ENCODE peak calls at places on chromosomes 7 and 10, in five cellular contexts. One of them, this sample, is unnamed. For H3K4me1, the result is how much of the 10 kb centered on the place peaks cover.

GRCh38 chr7:40799-41750 is 151.3 kb upstream of the FAM20C start:
- DNase-seq in sigmoid colon: peak
- DNase-seq in esophagus muscularis mucosa: no peak
- DNase-seq in H1: no peak
- DNase-seq in SK-N-SH: no peak
- DNase-seq in this sample: peak

GRCh38 chr10:58956926-58957325 is 219.5 kb upstream of the PHYHIPL start:
- DNase-seq in SK-N-SH: no peak
- DNase-seq in sigmoid colon: no peak
- DNase-seq in esophagus muscularis mucosa: no peak
- DNase-seq in H1: no peak
- DNase-seq in this sample: no peak

GRCh38 chr10:23556727-23557440 is 118.0 kb downstream of the OTUD1 start:
- DNase-seq in esophagus muscularis mucosa: no peak
- DNase-seq in sigmoid colon: no peak
- DNase-seq in SK-N-SH: no peak
- DNase-seq in H1: no peak
- DNase-seq in this sample: no peak

GRCh38 chr7:2757361-2757903 is 69.4 kb downstream of the AMZ1 start:
- DNase-seq in sigmoid colon: peak
- DNase-seq in H1: no peak
- DNase-seq in SK-N-SH: peak
- DNase-seq in esophagus muscularis mucosa: no peak
- DNase-seq in this sample: no peak

GRCh38 chr10:2964632-2965296 is 102.6 kb upstream of the PFKP start:
- DNase-seq in H1: no peak
- DNase-seq in sigmoid colon: no peak
- DNase-seq in SK-N-SH: no peak
- DNase-seq in esophagus muscularis mucosa: no peak
- DNase-seq in this sample: no peak

GRCh38 chr10:12656518-12657142 is 307.3 kb downstream of the CAMK1D start:
- DNase-seq in H1: no peak
- DNase-seq in esophagus muscularis mucosa: no peak
- DNase-seq in sigmoid colon: no peak
- DNase-seq in SK-N-SH: peak
- DNase-seq in this sample: no peak

GRCh38 chr7:39540320-39540719 is 25.9 kb upstream of the YAE1 start:
- DNase-seq in H1: no peak
- DNase-seq in esophagus muscularis mucosa: peak
- DNase-seq in sigmoid colon: no peak
- DNase-seq in SK-N-SH: no peak
- DNase-seq in this sample: no peak

GRCh38 chr7:139635521-139636240 is 112.2 kb downstream of the CLEC2L start:
- DNase-seq in SK-N-SH: no peak
- DNase-seq in esophagus muscularis mucosa: no peak
- DNase-seq in H1: no peak
- DNase-seq in sigmoid colon: no peak
- DNase-seq in this sample: no peak

GRCh38 chr7:44065431-44066110 is at the start of gene PGAM2:
- DNase-seq in sigmoid colon: peak
- DNase-seq in SK-N-SH: peak
- DNase-seq in esophagus muscularis mucosa: no peak
- DNase-seq in H1: no peak
- DNase-seq in this sample: no peak

GRCh38 chr7:131511071-131511470 is 45.4 kb downstream of the PODXL start:
- DNase-seq in SK-N-SH: no peak
- DNase-seq in sigmoid colon: no peak
- DNase-seq in esophagus muscularis mucosa: peak
- DNase-seq in H1: no peak
- DNase-seq in this sample: no peak

GRCh38 chr10:76336213-76336963 is 905.0 kb downstream of the LRMDA start:
- DNase-seq in H1: no peak
- DNase-seq in SK-N-SH: no peak
- DNase-seq in sigmoid colon: peak
- DNase-seq in esophagus muscularis mucosa: no peak
- DNase-seq in this sample: no peak
- TF ChIP-seq EP300 in H1: no peak
- TF ChIP-seq EP300 in SK-N-SH: no peak
- TF ChIP-seq EP300 in sigmoid colon: no peak
- TF ChIP-seq EP300 in esophagus muscularis mucosa: no peak
- TF ChIP-seq EP300 in this sample: no peak

DNA sequence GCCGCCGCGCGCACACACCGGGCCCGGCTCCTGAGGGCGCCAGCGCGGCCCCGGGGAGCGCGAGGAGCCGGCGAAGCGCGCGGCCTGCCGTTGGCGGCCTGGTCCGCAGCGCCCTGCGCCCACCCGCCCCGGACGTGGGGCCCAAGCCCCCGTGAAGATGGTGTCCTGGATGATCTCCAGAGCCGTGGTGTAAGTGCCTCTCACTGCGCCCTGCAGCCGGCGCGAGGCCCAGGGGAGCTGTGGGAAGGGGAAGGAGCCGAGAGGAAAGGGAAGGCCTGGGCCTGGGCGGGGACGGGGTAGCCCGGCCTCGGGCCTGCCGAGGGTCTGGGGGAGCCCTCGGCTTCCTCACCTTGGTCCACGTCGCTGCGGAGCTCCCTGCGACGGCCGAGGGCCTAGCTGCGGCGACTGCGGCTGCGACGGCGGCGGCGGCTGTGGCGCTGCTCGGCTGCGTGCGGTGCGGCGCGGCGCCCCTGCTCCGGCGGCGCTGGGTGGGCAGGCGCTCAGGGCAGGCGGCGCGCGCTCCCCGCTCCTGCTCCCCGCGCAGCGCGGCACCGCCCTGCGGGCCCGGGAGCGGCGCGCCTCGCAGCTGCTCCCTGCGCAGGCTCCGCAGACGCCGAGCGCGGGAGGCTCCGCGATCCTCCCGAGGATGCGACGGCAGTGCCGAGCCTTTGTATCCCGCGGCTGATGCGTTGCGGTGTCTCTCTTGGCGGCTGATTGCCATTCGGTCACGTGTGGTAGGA is at the start of gene REEP3:
- DNase-seq in esophagus muscularis mucosa: no peak
- DNase-seq in sigmoid colon: peak
- DNase-seq in H1: no peak
- DNase-seq in SK-N-SH: peak
- DNase-seq in this sample: peak
- TF ChIP-seq POLR2AphosphoS5 in esophagus muscularis mucosa: peak
- TF ChIP-seq POLR2AphosphoS5 in sigmoid colon: peak
- TF ChIP-seq POLR2AphosphoS5 in H1: peak
- TF ChIP-seq POLR2AphosphoS5 in SK-N-SH: peak
- TF ChIP-seq POLR2AphosphoS5 in this sample: peak

GRCh38 chr10:85280014-85280413 is 951.6 kb downstream of the CCSER2 start:
- DNase-seq in SK-N-SH: no peak
- DNase-seq in esophagus muscularis mucosa: no peak
- DNase-seq in sigmoid colon: no peak
- DNase-seq in H1: peak
- DNase-seq in this sample: no peak
- H3K4me1 ChIP-seq in SK-N-SH: under half
- H3K4me1 ChIP-seq in esophagus muscularis mucosa: under half
- H3K4me1 ChIP-seq in sigmoid colon: under half
- H3K4me1 ChIP-seq in H1: under half
- H3K4me1 ChIP-seq in this sample: under half

DNA sequence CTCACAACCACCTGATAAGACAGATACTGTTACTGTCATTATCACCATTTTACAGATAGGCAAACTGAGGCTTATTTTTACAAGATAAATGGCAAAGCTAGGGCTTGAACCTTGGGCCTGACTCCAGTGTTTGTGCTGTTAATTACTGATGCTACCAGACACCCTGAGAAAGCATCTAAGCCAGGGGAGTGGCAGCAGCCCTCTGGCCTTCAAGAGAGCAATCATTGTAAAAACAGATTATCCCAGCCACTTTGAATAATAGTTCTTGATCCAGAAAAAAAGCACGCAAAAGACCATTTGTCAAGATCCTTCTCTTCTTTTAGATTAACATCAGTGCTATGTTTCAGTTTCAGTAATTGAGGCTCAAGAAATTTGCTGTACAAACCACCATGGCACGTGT is 109.5 kb downstream of the PLCE1 start:
- DNase-seq in sigmoid colon: no peak
- DNase-seq in esophagus muscularis mucosa: peak
- DNase-seq in H1: no peak
- DNase-seq in SK-N-SH: no peak
- DNase-seq in this sample: no peak
- TF ChIP-seq EP300 in sigmoid colon: no peak
- TF ChIP-seq EP300 in esophagus muscularis mucosa: no peak
- TF ChIP-seq EP300 in H1: no peak
- TF ChIP-seq EP300 in SK-N-SH: no peak
- TF ChIP-seq EP300 in this sample: no peak

GRCh38 chr10:31660301-31660700 is 268.3 kb downstream of the ARHGAP12 start:
- DNase-seq in sigmoid colon: peak
- DNase-seq in esophagus muscularis mucosa: no peak
- DNase-seq in H1: no peak
- DNase-seq in SK-N-SH: no peak
- DNase-seq in this sample: no peak

GRCh38 chr10:31657471-31657844 is 271.2 kb downstream of the ARHGAP12 start:
- DNase-seq in H1: no peak
- DNase-seq in SK-N-SH: no peak
- DNase-seq in esophagus muscularis mucosa: no peak
- DNase-seq in sigmoid colon: no peak
- DNase-seq in this sample: no peak

GRCh38 chr10:31656820-31657470 is 271.7 kb downstream of the ARHGAP12 start:
- DNase-seq in H1: no peak
- DNase-seq in SK-N-SH: no peak
- DNase-seq in esophagus muscularis mucosa: no peak
- DNase-seq in sigmoid colon: no peak
- DNase-seq in this sample: no peak

GRCh38 chr10:31664803-31665202 is 263.8 kb downstream of the ARHGAP12 start:
- DNase-seq in esophagus muscularis mucosa: no peak
- DNase-seq in sigmoid colon: peak
- DNase-seq in SK-N-SH: no peak
- DNase-seq in H1: no peak
- DNase-seq in this sample: no peak

GRCh38 chr10:31659665-31660064 is 269.0 kb downstream of the ARHGAP12 start:
- DNase-seq in SK-N-SH: no peak
- DNase-seq in sigmoid colon: no peak
- DNase-seq in esophagus muscularis mucosa: no peak
- DNase-seq in H1: no peak
- DNase-seq in this sample: no peak
- TF ChIP-seq POLR2AphosphoS5 in SK-N-SH: no peak
- TF ChIP-seq POLR2AphosphoS5 in sigmoid colon: no peak
- TF ChIP-seq POLR2AphosphoS5 in esophagus muscularis mucosa: no peak
- TF ChIP-seq POLR2AphosphoS5 in H1: no peak
- TF ChIP-seq POLR2AphosphoS5 in this sample: no peak

GRCh38 chr7:27123477-27124053 is 7.0 kb downstream of the HOXA4 start:
- DNase-seq in sigmoid colon: no peak
- DNase-seq in SK-N-SH: no peak
- DNase-seq in H1: no peak
- DNase-seq in esophagus muscularis mucosa: no peak
- DNase-seq in this sample: peak
- H3K4me1 ChIP-seq in sigmoid colon: half or more
- H3K4me1 ChIP-seq in SK-N-SH: under half
- H3K4me1 ChIP-seq in H1: under half
- H3K4me1 ChIP-seq in esophagus muscularis mucosa: half or more
- H3K4me1 ChIP-seq in this sample: under half

GRCh38 chr10:93124580-93125318 is 51.1 kb downstream of the CYP26A1 start:
- DNase-seq in sigmoid colon: no peak
- DNase-seq in H1: no peak
- DNase-seq in esophagus muscularis mucosa: no peak
- DNase-seq in SK-N-SH: no peak
- DNase-seq in this sample: no peak
- TF ChIP-seq EP300 in sigmoid colon: no peak
- TF ChIP-seq EP300 in H1: no peak
- TF ChIP-seq EP300 in esophagus muscularis mucosa: no peak
- TF ChIP-seq EP300 in SK-N-SH: no peak
- TF ChIP-seq EP300 in this sample: no peak

GRCh38 chr10:70759769-70760168 is 25.4 kb downstream of the TBATA start:
- DNase-seq in sigmoid colon: peak
- DNase-seq in SK-N-SH: no peak
- DNase-seq in H1: no peak
- DNase-seq in esophagus muscularis mucosa: no peak
- DNase-seq in this sample: no peak

GRCh38 chr10:70760271-70760787 is 24.8 kb downstream of the TBATA start:
- DNase-seq in H1: no peak
- DNase-seq in SK-N-SH: no peak
- DNase-seq in esophagus muscularis mucosa: no peak
- DNase-seq in sigmoid colon: peak
- DNase-seq in this sample: peak

GRCh38 chr10:70761727-70762350 is 23.3 kb downstream of the TBATA start:
- DNase-seq in esophagus muscularis mucosa: no peak
- DNase-seq in H1: no peak
- DNase-seq in SK-N-SH: no peak
- DNase-seq in sigmoid colon: peak
- DNase-seq in this sample: no peak

GRCh38 chr10:70762441-70763177 is 22.6 kb downstream of the TBATA start:
- DNase-seq in H1: no peak
- DNase-seq in SK-N-SH: no peak
- DNase-seq in sigmoid colon: peak
- DNase-seq in esophagus muscularis mucosa: no peak
- DNase-seq in this sample: peak

DNA sequence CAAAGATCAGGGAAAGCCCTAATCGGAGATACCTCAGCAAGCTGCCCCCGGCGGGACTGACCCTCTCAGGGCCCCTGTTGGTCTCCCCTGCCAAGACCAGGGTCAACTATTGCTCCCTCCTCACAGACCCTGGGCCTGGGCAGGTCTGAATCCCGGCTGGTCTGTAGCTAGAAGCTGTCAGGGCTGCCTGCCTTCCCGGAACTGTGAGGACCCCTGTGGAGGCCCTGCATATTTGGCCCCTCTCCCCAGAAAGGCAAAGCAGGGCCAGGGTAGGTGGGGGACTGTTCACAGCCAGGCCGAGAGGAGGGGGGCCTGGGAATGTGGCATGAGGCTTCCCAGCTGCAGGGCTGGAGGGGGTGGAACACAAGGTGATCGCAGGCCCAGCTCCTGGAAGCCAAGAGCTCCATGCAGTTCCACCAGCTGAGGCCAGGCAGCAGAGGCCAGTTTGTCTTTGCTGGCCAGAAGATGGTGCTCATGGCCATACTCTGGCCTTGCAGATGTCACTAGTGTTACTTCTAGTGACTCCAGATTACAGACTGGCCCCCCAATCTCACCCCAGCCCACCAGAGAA is 24.1 kb downstream of the TBATA start:
- DNase-seq in H1: no peak
- DNase-seq in esophagus muscularis mucosa: no peak
- DNase-seq in SK-N-SH: no peak
- DNase-seq in sigmoid colon: peak
- DNase-seq in this sample: peak
- TF ChIP-seq POLR2AphosphoS5 in H1: no peak
- TF ChIP-seq POLR2AphosphoS5 in esophagus muscularis mucosa: no peak
- TF ChIP-seq POLR2AphosphoS5 in SK-N-SH: no peak
- TF ChIP-seq POLR2AphosphoS5 in sigmoid colon: no peak
- TF ChIP-seq POLR2AphosphoS5 in this sample: no peak

DNA sequence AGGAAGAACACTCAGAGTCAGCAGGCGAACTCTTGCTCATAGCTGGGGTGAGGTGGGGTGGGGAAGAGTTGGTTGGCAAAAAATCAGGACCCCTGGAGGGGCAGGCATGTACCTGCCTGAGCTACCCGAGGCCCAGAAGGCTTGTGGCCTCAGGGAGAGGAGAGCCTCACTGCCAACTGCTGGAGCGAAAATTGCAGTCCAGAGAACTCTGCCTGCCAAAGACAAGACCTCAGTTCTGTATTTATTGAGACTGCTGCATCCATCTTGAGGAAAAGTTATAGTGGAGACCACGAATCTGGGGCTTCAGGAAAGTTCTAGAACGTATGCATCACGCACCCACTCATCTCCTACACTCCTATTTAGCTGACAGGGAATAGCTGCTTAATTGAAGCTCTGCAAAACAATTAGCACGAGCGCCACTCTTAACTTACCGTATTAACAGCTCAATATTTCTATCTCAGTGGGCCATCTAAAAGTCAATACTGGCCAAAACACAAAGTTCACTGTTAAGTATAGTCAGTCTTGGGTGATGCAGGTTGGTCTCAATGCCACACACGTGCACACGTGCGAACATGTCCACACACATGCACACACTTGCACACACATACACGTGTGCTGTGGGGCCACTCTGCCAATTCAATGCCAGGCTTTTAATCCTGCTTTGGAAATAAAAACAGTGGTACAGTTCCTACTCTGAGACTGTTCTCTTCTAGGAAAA is 105.3 kb downstream of the GRB10 start:
- DNase-seq in esophagus muscularis mucosa: no peak
- DNase-seq in SK-N-SH: no peak
- DNase-seq in H1: no peak
- DNase-seq in sigmoid colon: peak
- DNase-seq in this sample: no peak
- H3K4me1 ChIP-seq in esophagus muscularis mucosa: half or more
- H3K4me1 ChIP-seq in SK-N-SH: under half
- H3K4me1 ChIP-seq in H1: under half
- H3K4me1 ChIP-seq in sigmoid colon: half or more
- H3K4me1 ChIP-seq in this sample: under half